ENCODE peak calls at places on chromosomes 13 and 19, in four cellular contexts. L, W, F and K are unnamed samples.

GRCh38 chr13:44300895-44301638 is 72.6 kb upstream of the SERP2 start:
- DNase-seq in L (no peak), W (peak), F (peak), K (no peak)

GRCh38 chr19:13154911-13155471 is 4.8 kb downstream of the IER2 start:
- DNase-seq in F (peak), L (peak), W (peak), K (peak)

GRCh38 chr13:43116242-43116641 is 92.9 kb downstream of the DNAJC15 start:
- DNase-seq in F (no peak), L (peak), W (no peak), K (no peak)

GRCh38 chr13:45055902-45056648 is 64.2 kb upstream of the GTF2F2 start:
- DNase-seq in F (peak), W (no peak), L (no peak), K (no peak)

GRCh38 chr13:110354209-110354627 is 47.1 kb downstream of the COL4A2 start:
- DNase-seq in F (no peak), L (no peak), W (no peak), K (no peak)

GRCh38 chr19:14550201-14550754 is 20.9 kb downstream of the TECR start:
- DNase-seq in W (no peak), L (no peak), F (no peak), K (peak)

GRCh38 chr19:44850641-44851109 is 4.6 kb downstream of the NECTIN2 start:
- DNase-seq in W (no peak), L (no peak), F (no peak), K (no peak)

GRCh38 chr13:81021284-81021683 is 680.4 kb upstream of the SPRY2 start:
- DNase-seq in F (no peak), W (no peak), L (no peak), K (no peak)

GRCh38 chr19:34595683-34596082 is 81.3 kb downstream of the SCGB2B2 start:
- DNase-seq in L (no peak), F (no peak), W (no peak), K (no peak)

GRCh38 chr13:44336934-44337333 is 36.7 kb upstream of the SERP2 start:
- DNase-seq in L (no peak), W (no peak), F (no peak), K (no peak)

GRCh38 chr19:35045667-35046300 is 4.3 kb downstream of the HPN start:
- DNase-seq in L (peak), W (no peak), F (peak), K (peak)

GRCh38 chr13:110262494-110262893 is 44.5 kb downstream of the COL4A1 start:
- DNase-seq in W (no peak), L (no peak), F (no peak), K (peak)

GRCh38 chr19:45781282-45782161 is 768 bp downstream of the DMPK start:
- DNase-seq in W (no peak), L (no peak), F (no peak), K (no peak)

GRCh38 chr13:57996717-57997116 is 365.2 kb downstream of the PCDH17 start:
- DNase-seq in F (peak), L (no peak), W (no peak), K (no peak)

GRCh38 chr13:45456196-45456972 is 8.4 kb upstream of the COG3 start:
- DNase-seq in F (peak), L (no peak), W (no peak), K (no peak)

GRCh38 chr13:95437561-95437960 is 115.0 kb upstream of the CLDN10 start:
- DNase-seq in L (no peak), W (no peak), F (no peak), K (no peak)

GRCh38 chr13:112859817-112860190 is 109.2 kb upstream of the MCF2L start:
- DNase-seq in W (no peak), F (peak), L (no peak), K (no peak)

GRCh38 chr19:35897706-35898451 is 2.5 kb downstream of the NFKBID start:
- DNase-seq in L (no peak), W (no peak), F (no peak), K (no peak)

GRCh38 chr19:12015015-12015752 is 20.3 kb downstream of the ZNF433 start:
- DNase-seq in F (no peak), W (no peak), L (no peak), K (no peak)

GRCh38 chr13:21717817-21718216 is 46.9 kb downstream of the FGF9 start:
- DNase-seq in W (no peak), F (no peak), L (peak), K (no peak)

GRCh38 chr19:15810335-15810734 is 5.1 kb downstream of the OR10H1 start:
- DNase-seq in W (no peak), L (no peak), F (no peak), K (no peak)

GRCh38 chr13:32153056-32153455 is 121.5 kb downstream of the FRY start:
- DNase-seq in W (no peak), L (no peak), F (peak), K (no peak)

GRCh38 chr13:52449323-52450011 is 967 bp downstream of the VPS36 start:
- DNase-seq in W (no peak), L (no peak), F (no peak), K (no peak)

GRCh38 chr19:22144394-22144793 is 52.4 kb downstream of the ZNF676 start:
- DNase-seq in F (peak), L (no peak), W (no peak), K (no peak)

GRCh38 chr19:42349378-42350107 is 24.1 kb downstream of the MEGF8 start:
- DNase-seq in F (no peak), W (no peak), L (no peak), K (no peak)

GRCh38 chr19:5936308-5936980 is 22.4 kb downstream of the CAPS start:
- DNase-seq in L (no peak), F (no peak), W (no peak), K (no peak)

GRCh38 chr19:34904846-34905527 is 21.7 kb upstream of the ZNF30 start:
- DNase-seq in L (peak), W (no peak), F (no peak), K (no peak)

GRCh38 chr13:39047560-39047959 is 9.3 kb downstream of the NHLRC3 start:
- DNase-seq in L (peak), W (no peak), F (no peak), K (no peak)

GRCh38 chr13:102686024-102686423 is 8.8 kb downstream of the METTL21C start:
- DNase-seq in W (no peak), L (no peak), F (no peak), K (no peak)

GRCh38 chr13:98004107-98004506 is 50.6 kb downstream of the IPO5 start:
- DNase-seq in W (no peak), F (peak), L (no peak), K (no peak)

GRCh38 chr19:38173324-38174041 is 50.5 kb downstream of the DPF1 start:
- DNase-seq in W (peak), F (peak), L (no peak), K (no peak)

GRCh38 chr13:93227280-93227905 is 786 bp downstream of the GPC6 start:
- DNase-seq in L (peak), F (peak), W (no peak), K (no peak)

GRCh38 chr19:2837430-2837829 is 3.8 kb upstream of the ZNF555 start:
- DNase-seq in L (no peak), W (no peak), F (no peak), K (no peak)

GRCh38 chr19:2845107-2845506 is 3.8 kb downstream of the ZNF555 start:
- DNase-seq in F (no peak), L (no peak), W (no peak), K (no peak)

GRCh38 chr19:2841858-2842574 is 741 bp downstream of the ZNF555 start:
- DNase-seq in F (no peak), L (no peak), W (no peak), K (peak)

GRCh38 chr19:2846180-2846935 is 5.1 kb downstream of the ZNF555 start:
- DNase-seq in W (no peak), L (no peak), F (no peak), K (no peak)

GRCh38 chr19:2840794-2841790 is at the start of gene ZNF555:
- DNase-seq in F (peak), W (peak), L (peak), K (peak)
- TF ChIP-seq CTCF in F (peak), W (peak), L (peak), K (peak)

GRCh38 chr19:16970821-16971220 is 55.8 kb downstream of the CPAMD8 start:
- DNase-seq in F (no peak), W (no peak), L (no peak), K (no peak)

GRCh38 chr19:16969127-16969526 is 57.5 kb downstream of the CPAMD8 start:
- DNase-seq in F (peak), W (no peak), L (no peak), K (no peak)
- TF ChIP-seq CTCF in F (peak), W (no peak), L (peak), K (no peak)

GRCh38 chr19:2168619-2169424 is 5.1 kb downstream of the DOT1L start:
- DNase-seq in L (peak), W (peak), F (peak), K (peak)
- TF ChIP-seq CTCF in L (no peak), W (no peak), F (no peak), K (no peak)

GRCh38 chr13:73059460-73060250 is 850 bp downstream of the KLF5 start:
- DNase-seq in W (no peak), F (no peak), L (peak), K (no peak)
- TF ChIP-seq CTCF in W (peak), F (no peak), L (peak), K (no peak)

GRCh38 chr19:19559942-19560341 is 21.9 kb downstream of the CILP2 start:
- DNase-seq in L (no peak), W (no peak), F (no peak), K (no peak)

GRCh38 chr19:19566306-19566705 is 28.2 kb downstream of the CILP2 start:
- DNase-seq in L (no peak), W (no peak), F (no peak), K (no peak)

GRCh38 chr19:19561946-19562664 is 24.0 kb downstream of the CILP2 start:
- DNase-seq in W (no peak), L (no peak), F (no peak), K (no peak)

GRCh38 chr19:19563348-19563848 is 25.3 kb downstream of the CILP2 start:
- DNase-seq in L (no peak), F (no peak), W (no peak), K (no peak)

GRCh38 chr19:19562665-19563347 is 24.7 kb downstream of the CILP2 start:
- DNase-seq in F (no peak), W (no peak), L (no peak), K (no peak)
- TF ChIP-seq CTCF in F (no peak), W (no peak), L (peak), K (no peak)

GRCh38 chr19:29664753-29665214 is 477 bp upstream of the PLEKHF1 start:
- DNase-seq in W (no peak), F (no peak), L (no peak), K (no peak)
- TF ChIP-seq CTCF in W (peak), F (no peak), L (no peak), K (peak)

DNA sequence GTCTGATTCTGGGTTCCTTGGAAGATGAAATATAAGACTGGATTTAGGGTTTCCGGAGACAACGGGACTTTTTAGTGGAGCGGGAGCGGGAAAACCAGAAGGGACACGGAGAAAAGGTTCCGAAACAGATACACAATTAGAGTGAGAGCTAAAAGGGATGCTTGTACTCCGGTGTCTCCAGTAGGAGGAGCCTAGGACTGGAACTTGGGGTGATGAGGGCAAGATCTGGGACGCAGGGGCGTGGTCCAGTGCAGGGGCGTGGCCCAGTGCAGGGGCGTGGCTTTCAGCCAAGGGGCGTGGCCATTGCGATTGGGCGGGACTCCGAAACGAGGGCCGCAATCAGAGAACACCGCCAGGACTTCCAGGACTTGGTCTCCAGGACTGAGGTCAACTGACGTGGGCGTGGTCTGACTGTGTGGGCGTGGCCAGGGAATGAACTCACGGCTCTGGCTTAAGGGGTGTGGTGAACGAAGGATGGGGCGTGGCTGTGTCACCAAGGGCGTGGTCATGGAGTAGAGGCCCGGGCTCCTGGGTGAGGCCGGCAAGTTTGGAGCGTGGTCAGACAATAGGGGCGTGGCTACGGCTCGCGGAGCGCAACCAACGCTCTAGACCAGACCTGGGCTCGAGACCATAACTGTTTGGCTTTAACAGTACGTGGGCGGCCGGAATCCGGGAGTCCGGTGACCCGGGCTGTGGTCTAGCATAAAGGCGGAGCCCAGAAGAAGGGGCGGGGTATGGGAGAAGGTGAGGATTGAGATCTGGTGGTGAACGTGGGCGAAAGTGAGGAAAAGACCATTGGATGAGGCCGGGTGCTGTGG is at the start of gene DKKL1:
- DNase-seq in W (peak), F (peak), L (peak), K (peak)
- TF ChIP-seq CTCF in W (no peak), F (no peak), L (peak), K (no peak)

GRCh38 chr19:55468054-55468393 is 3.5 kb upstream of the C19orf85 start:
- DNase-seq in W (no peak), F (no peak), L (no peak), K (no peak)
- TF ChIP-seq CTCF in W (peak), F (no peak), L (no peak), K (no peak)